ENCODE peak calls at places on chromosomes 2 and 18, in five cellular contexts. E is HCT116, Q is GM12878, I is HepG2, R is SK-N-SH. U is an unnamed sample.

GRCh38 chr2:237922641-237923361 is 44.0 kb upstream of the UBE2F start:
- DNase-seq in R (peak; percentile 53), I (no peak), Q (no peak), E (peak; percentile 49), U (no peak)

GRCh38 chr2:212424090-212424489 is 114.5 kb downstream of the ERBB4 start:
- DNase-seq in Q (no peak), I (peak; percentile 53), R (no peak), E (no peak), U (no peak)

GRCh38 chr2:203893823-203894222 is 26.3 kb downstream of the CTLA4 start:
- DNase-seq in E (no peak), Q (no peak), R (no peak), I (no peak), U (no peak)

GRCh38 chr2:8119782-8120551 is 561.9 kb upstream of the ID2 start:
- DNase-seq in E (no peak), R (no peak), I (peak; percentile 99), Q (peak; percentile 4), U (no peak)

GRCh38 chr2:237643066-237643465 is 15.7 kb downstream of the LRRFIP1 start:
- DNase-seq in R (no peak), Q (no peak), I (no peak), E (no peak), U (no peak)

GRCh38 chr2:230589025-230589424 is 123.6 kb upstream of the CAB39 start:
- DNase-seq in E (no peak), I (no peak), R (no peak), Q (no peak), U (no peak)

GRCh38 chr18:62505669-62506494 is 16.9 kb upstream of the ZCCHC2 start:
- DNase-seq in E (no peak), R (no peak), I (no peak), Q (peak; percentile 78), U (no peak)

GRCh38 chr2:233139875-233140585 is 79.9 kb downstream of the INPP5D start:
- DNase-seq in I (no peak), Q (no peak), R (no peak), E (no peak), U (no peak)

GRCh38 chr2:191927319-191927867 is 80.5 kb upstream of the CAVIN2 start:
- DNase-seq in R (no peak), I (no peak), Q (no peak), E (peak; percentile 79), U (peak; percentile 48)

GRCh38 chr2:240132651-240132980 is 3.5 kb downstream of the COPS9 start:
- DNase-seq in Q (no peak), I (no peak), E (no peak), R (no peak), U (no peak)

GRCh38 chr2:11945139-11946126 is 199.0 kb downstream of the LPIN1 start:
- DNase-seq in I (no peak), E (no peak), Q (peak; percentile 50), R (no peak), U (peak; percentile 47)

GRCh38 chr18:54798186-54798585 is 30.1 kb upstream of the RAB27B start:
- DNase-seq in R (no peak), I (no peak), Q (no peak), E (no peak), U (no peak)

GRCh38 chr2:85668009-85668856 is at the start of gene SFTPB:
- DNase-seq in R (no peak), I (no peak), E (no peak), Q (no peak), U (no peak)

GRCh38 chr2:113083311-113083710 is 15.5 kb downstream of the IL1F10 start:
- DNase-seq in E (no peak), Q (no peak), R (no peak), I (no peak), U (no peak)

GRCh38 chr2:95297088-95297487 is at the start of gene KCNIP3:
- DNase-seq in I (no peak), Q (no peak), R (peak; percentile 78), E (no peak), U (no peak)

GRCh38 chr18:5066380-5066977 is 130.6 kb downstream of the AKAIN1 start:
- DNase-seq in R (peak; percentile 4), I (peak; percentile 12), E (no peak), Q (no peak), U (peak; percentile 34)

GRCh38 chr2:189425676-189426075 is 15.6 kb upstream of the WDR75 start:
- DNase-seq in I (no peak), Q (no peak), E (no peak), R (no peak), U (no peak)

GRCh38 chr2:189424956-189425355 is 16.3 kb upstream of the WDR75 start:
- DNase-seq in Q (no peak), I (no peak), E (no peak), R (no peak), U (no peak)

GRCh38 chr2:189426886-189427285 is 14.4 kb upstream of the WDR75 start:
- DNase-seq in Q (no peak), I (no peak), E (no peak), R (no peak), U (no peak)

GRCh38 chr2:189421644-189422043 is 19.6 kb upstream of the WDR75 start:
- DNase-seq in R (no peak), Q (no peak), I (no peak), E (no peak), U (no peak)
- TF ChIP-seq ZBTB33 in R (no peak), Q (no peak), I (no peak), E (no peak), U (no peak)

GRCh38 chr18:78221496-78221895 is 758.1 kb upstream of the SALL3 start:
- DNase-seq in E (no peak), I (no peak), R (no peak), Q (no peak), U (no peak)
- TF ChIP-seq ZBTB33 in E (no peak), I (no peak), R (no peak), Q (no peak), U (no peak)

GRCh38 chr2:45901468-45902081 is 250.1 kb downstream of the PRKCE start:
- DNase-seq in Q (no peak), E (no peak), I (no peak), R (no peak), U (no peak)

GRCh38 chr2:45895477-45895876 is 244.0 kb downstream of the PRKCE start:
- DNase-seq in E (no peak), Q (no peak), I (no peak), R (no peak), U (no peak)

GRCh38 chr2:45897836-45898235 is 246.4 kb downstream of the PRKCE start:
- DNase-seq in I (no peak), Q (no peak), E (no peak), R (no peak), U (no peak)

GRCh38 chr2:45896281-45896680 is 244.8 kb downstream of the PRKCE start:
- DNase-seq in I (no peak), Q (no peak), E (no peak), R (no peak), U (no peak)

DNA sequence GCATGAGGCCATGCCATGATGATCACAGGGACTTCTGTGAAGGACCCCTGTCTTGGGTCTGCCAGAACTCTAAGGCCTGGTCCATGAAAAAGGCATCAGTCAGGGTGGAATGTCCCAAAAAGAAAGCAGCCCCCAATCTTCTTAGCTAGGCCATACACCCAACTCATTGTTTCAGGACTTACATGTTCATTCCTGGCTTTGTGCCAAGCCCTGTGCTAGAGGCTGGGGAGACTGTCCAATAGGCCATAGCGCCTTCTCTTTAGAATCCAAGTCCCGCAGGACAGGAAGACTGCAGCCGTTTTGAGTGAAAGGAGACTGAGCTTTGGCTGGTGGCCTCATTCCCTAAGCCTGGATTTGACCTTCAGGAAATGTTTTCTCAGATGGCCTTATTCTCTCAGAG is 247.3 kb downstream of the PRKCE start:
- DNase-seq in Q (no peak), I (no peak), E (no peak), R (no peak), U (no peak)
- TF ChIP-seq ZBTB33 in Q (no peak), I (peak; percentile 35), E (no peak), R (no peak), U (no peak)

GRCh38 chr2:121405233-121405632 is 120.2 kb upstream of the TFCP2L1 start:
- DNase-seq in I (no peak), Q (no peak), R (no peak), E (no peak), U (no peak)
- TF ChIP-seq ZBTB33 in I (no peak), Q (no peak), R (no peak), E (no peak), U (no peak)

GRCh38 chr2:151021747-151022450 is 239.8 kb downstream of the RBM43 start:
- DNase-seq in Q (no peak), I (no peak), R (no peak), E (no peak), U (no peak)
- TF ChIP-seq ZBTB33 in Q (no peak), I (no peak), R (no peak), E (no peak), U (no peak)

GRCh38 chr2:157497603-157498314 is 53.9 kb upstream of the CYTIP start:
- DNase-seq in I (peak; percentile 19), E (peak; percentile 13), Q (no peak), R (peak; percentile 36), U (peak; percentile 54)
- TF ChIP-seq ZBTB33 in I (no peak), E (no peak), Q (no peak), R (no peak), U (no peak)

DNA sequence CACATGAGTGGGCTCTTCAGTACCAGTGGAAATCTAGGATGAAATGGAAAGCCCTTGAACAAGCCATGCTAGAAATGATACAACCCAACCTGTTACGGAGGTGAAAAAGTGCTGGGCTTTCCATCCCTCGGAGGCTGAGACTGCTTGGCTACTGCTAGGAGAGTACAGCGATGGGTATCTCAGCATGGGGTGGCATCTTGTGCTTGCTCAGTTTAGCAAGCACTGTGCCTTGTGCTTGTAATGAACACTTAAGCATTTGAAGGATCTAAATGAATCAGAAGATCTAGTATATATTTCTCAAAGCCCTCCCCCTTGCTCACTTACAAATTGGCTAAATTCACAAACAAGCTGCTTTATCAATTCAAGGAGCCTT is 44.3 kb upstream of the EHBP1 start:
- DNase-seq in Q (no peak), I (no peak), R (no peak), E (no peak), U (no peak)
- TF ChIP-seq ZBTB33 in Q (no peak), I (no peak), R (no peak), E (no peak), U (no peak)